ENCODE peak calls at places on chromosomes 6 and 20, in nine cellular contexts. S is adrenal gland; D is Calu3; G is NCI-H1417 treated with DMSO at 0.1 percent for 48 hours; P is H7; N is sciatic nerve; K is body of pancreas; O is activated naive CD4-positive, alpha-beta T cell treated with anti-CD3 and anti-CD28 coated beads, Interleukin-2, amount 50 U/mL, for 72 hours; M is tibial artery. I is an unnamed sample.

GRCh38 chr6:125222531-125223455 is 69.2 kb downstream of the TPD52L1 start:
- DNase-seq in K (no peak), O (no peak), D (no peak), S (no peak), N (no peak), M (no peak), G (no peak), P (no peak), I (no peak)

GRCh38 chr20:24610341-24611115 is 141.1 kb downstream of the SYNDIG1 start:
- DNase-seq in N (no peak), K (no peak), G (no peak), M (no peak), O (no peak), S (no peak), D (no peak), P (no peak), I (peak; percentile 26)

GRCh38 chr20:43949741-43950618 is 35.3 kb downstream of the TOX2 start:
- DNase-seq in K (peak; percentile 46), D (no peak), O (peak; percentile 46), M (no peak), N (no peak), S (peak; percentile 31), G (no peak), P (no peak), I (no peak)

GRCh38 chr6:46222286-46222685 is 51.5 kb upstream of the ENPP5 start:
- DNase-seq in K (no peak), M (no peak), D (no peak), O (no peak), N (no peak), P (no peak), G (no peak), S (no peak), I (no peak)

GRCh38 chr6:2850480-2851150 is 9.0 kb upstream of the SERPINB1 start:
- DNase-seq in O (no peak), N (no peak), D (no peak), M (no peak), G (no peak), K (no peak), S (peak; percentile 53), P (no peak), I (no peak)

GRCh38 chr6:15901141-15902115 is 227.5 kb upstream of the MYLIP start:
- DNase-seq in M (no peak), O (peak; percentile 25), D (no peak), K (peak; percentile 25), S (no peak), N (no peak), P (no peak), G (no peak), I (peak; percentile 74)

GRCh38 chr6:107030151-107030550 is 2.2 kb downstream of the MTRES1 start:
- DNase-seq in M (no peak), G (no peak), N (no peak), O (no peak), P (no peak), S (no peak), K (no peak), D (no peak), I (no peak)

GRCh38 chr6:167683028-167683862 is 143.5 kb upstream of the AFDN start:
- DNase-seq in D (peak; percentile 82), N (no peak), M (no peak), P (no peak), O (no peak), G (no peak), S (peak; percentile 78), K (peak; percentile 85), I (peak; percentile 92)

GRCh38 chr6:78243519-78243918 is 590.7 kb downstream of the MEI4 start:
- DNase-seq in G (no peak), N (no peak), P (no peak), S (no peak), O (no peak), K (no peak), M (no peak), D (peak; percentile 48), I (no peak)

GRCh38 chr20:54197621-54198604 is 10.0 kb upstream of the PFDN4 start:
- DNase-seq in O (no peak), S (no peak), P (peak; percentile 20), N (no peak), G (no peak), M (no peak), K (no peak), D (peak; percentile 74), I (no peak)

GRCh38 chr6:15887491-15888461 is 224.9 kb upstream of the DTNBP1 start:
- DNase-seq in G (no peak), M (no peak), K (no peak), P (no peak), N (no peak), O (no peak), D (no peak), S (no peak), I (no peak)

GRCh38 chr20:57399587-57400261 is 8.5 kb downstream of the RBM38 start:
- DNase-seq in S (no peak), K (peak; percentile 41), M (no peak), N (no peak), G (no peak), D (no peak), P (peak; percentile 62), O (peak; percentile 54), I (no peak)

GRCh38 chr6:154509421-154510143 is 903 bp downstream of the CNKSR3 start:
- DNase-seq in P (peak; percentile 71), M (peak; percentile 64), O (peak; percentile 39), D (peak; percentile 26), G (no peak), S (peak; percentile 24), N (peak; percentile 63), K (peak; percentile 27), I (peak; percentile 81)

GRCh38 chr6:150567360-150567759 is 32.3 kb upstream of the PLEKHG1 start:
- DNase-seq in M (no peak), S (no peak), G (no peak), P (no peak), N (no peak), O (no peak), D (no peak), K (no peak), I (no peak)

GRCh38 chr6:116476021-116476678 is 15.0 kb downstream of the CALHM6 start:
- DNase-seq in M (no peak), N (no peak), S (no peak), K (no peak), O (no peak), D (no peak), G (no peak), P (no peak), I (no peak)

GRCh38 chr6:72218125-72218524 is 331.8 kb downstream of the RIMS1 start:
- DNase-seq in D (peak; percentile 57), O (no peak), M (no peak), N (no peak), S (no peak), G (no peak), P (peak; percentile 38), K (peak; percentile 49), I (peak; percentile 86)

GRCh38 chr20:62171245-62171644 is 11.6 kb upstream of the MTG2 start:
- DNase-seq in K (no peak), S (no peak), N (no peak), G (no peak), O (no peak), P (no peak), M (no peak), D (no peak), I (no peak)

GRCh38 chr6:127347188-127347587 is 3.8 kb upstream of the ECHDC1 start:
- DNase-seq in S (no peak), G (no peak), P (no peak), M (no peak), D (no peak), K (no peak), O (no peak), N (no peak), I (no peak)

GRCh38 chr20:1702855-1703254 is 45.3 kb upstream of the SIRPG start:
- DNase-seq in D (no peak), N (no peak), M (no peak), K (no peak), P (no peak), G (no peak), S (no peak), O (no peak), I (no peak)

GRCh38 chr20:24095753-24096152 is 107.2 kb upstream of the GGTLC1 start:
- DNase-seq in N (no peak), K (peak; percentile 55), S (no peak), G (no peak), D (no peak), P (no peak), O (no peak), M (no peak), I (no peak)

GRCh38 chr6:34723203-34723602 is 26.6 kb upstream of the ILRUN start:
- DNase-seq in M (no peak), N (no peak), D (no peak), G (no peak), K (no peak), S (no peak), O (no peak), P (no peak), I (no peak)

GRCh38 chr6:144006731-144007454 is 1.2 kb downstream of the PLAGL1 start:
- DNase-seq in S (peak; percentile 38), P (peak; percentile 50), G (no peak), O (no peak), N (no peak), K (peak; percentile 14), D (no peak), M (peak; percentile 67), I (no peak)

GRCh38 chr6:87308970-87309369 is 13.4 kb upstream of the SMIM8 start:
- DNase-seq in D (no peak), S (no peak), K (no peak), P (no peak), O (no peak), G (no peak), N (no peak), M (no peak), I (peak; percentile 58)

GRCh38 chr20:50193169-50193850 is 2.7 kb downstream of the CEBPB start:
- DNase-seq in S (peak; percentile 48), K (peak; percentile 43), P (peak; percentile 51), M (peak; percentile 77), N (no peak), D (no peak), G (no peak), O (no peak), I (no peak)

GRCh38 chr6:131379951-131380350 is 193.1 kb upstream of the ARG1 start:
- DNase-seq in K (no peak), P (no peak), G (no peak), N (no peak), S (no peak), D (no peak), M (no peak), O (no peak), I (no peak)

GRCh38 chr6:5898102-5898501 is 108.6 kb downstream of the NRN1 start:
- DNase-seq in D (no peak), P (no peak), M (no peak), O (no peak), G (no peak), N (no peak), S (no peak), K (no peak), I (no peak)

GRCh38 chr6:32807020-32807580 is 9.7 kb downstream of the HLA-DOB start:
- DNase-seq in D (no peak), G (no peak), N (no peak), K (no peak), O (no peak), S (no peak), P (no peak), M (no peak), I (no peak)

GRCh38 chr6:106751501-106752252 is 122.3 kb downstream of the QRSL1 start:
- DNase-seq in D (peak; percentile 54), P (no peak), K (peak; percentile 90), N (no peak), G (no peak), M (no peak), O (no peak), S (no peak), I (peak; percentile 89)

GRCh38 chr20:57582432-57583288 is 21.8 kb downstream of the PCK1 start:
- DNase-seq in M (peak; percentile 94), P (peak; percentile 85), D (peak; percentile 44), G (no peak), S (peak; percentile 34), O (no peak), N (peak; percentile 80), K (peak; percentile 58), I (peak; percentile 76)

GRCh38 chr20:52845044-52845443 is 127.1 kb upstream of the TSHZ2 start:
- DNase-seq in M (no peak), D (no peak), P (no peak), G (no peak), N (no peak), K (no peak), S (no peak), O (no peak), I (no peak)

GRCh38 chr6:154961141-154961540 is 34.0 kb upstream of the TIAM2 start:
- DNase-seq in N (no peak), G (no peak), K (no peak), D (no peak), O (no peak), M (peak; percentile 7), S (no peak), P (no peak), I (no peak)